ENCODE peak calls at places on chromosomes 1 and 21, in five cellular contexts. N is CD4-positive, alpha-beta T cell; V is fibroblast of pulmonary artery; J is ovary; Q is endothelial cell of umbilical vein. S is an unnamed sample.

GRCh38 chr21:28337319-28337718 is 655.4 kb downstream of the LTN1 start:
- DNase-seq in V (peak), J (no peak), Q (peak), N (no peak), S (peak)

GRCh38 chr1:94884101-94884875 is 42.6 kb downstream of the CNN3 start:
- DNase-seq in N (no peak), Q (no peak), J (peak), V (peak), S (peak)

GRCh38 chr1:56967900-56968832 is 2.4 kb upstream of the C8B start:
- DNase-seq in J (no peak), Q (peak), V (peak), N (no peak), S (peak)

GRCh38 chr1:100731758-100732157 is 12.2 kb downstream of the VCAM1 start:
- DNase-seq in N (no peak), Q (no peak), V (no peak), J (no peak), S (no peak)

GRCh38 chr21:16196521-16197208 is 466.9 kb downstream of the USP25 start:
- DNase-seq in J (no peak), V (peak), Q (peak), N (no peak), S (peak)

GRCh38 chr1:66360285-66360724 is 173.6 kb upstream of the SGIP1 start:
- DNase-seq in V (no peak), J (no peak), N (no peak), Q (no peak), S (no peak)

GRCh38 chr1:16348414-16349182 is 3.7 kb downstream of the FBXO42 start:
- DNase-seq in V (peak), Q (peak), J (no peak), N (no peak), S (peak)

GRCh38 chr1:11518791-11519628 is 40.1 kb downstream of the DISP3 start:
- DNase-seq in V (no peak), J (no peak), N (no peak), Q (no peak), S (no peak)

GRCh38 chr1:33824321-33824720 is 39.6 kb upstream of the HMGB4 start:
- DNase-seq in N (no peak), J (no peak), Q (no peak), V (no peak), S (no peak)

GRCh38 chr1:236850580-236850979 is 55.5 kb downstream of the MTR start:
- DNase-seq in N (no peak), J (no peak), Q (no peak), V (no peak), S (no peak)

GRCh38 chr1:109721046-109721445 is 9.0 kb downstream of the GSTM5 start:
- DNase-seq in Q (no peak), V (peak), J (no peak), N (no peak), S (peak)

GRCh38 chr1:172185206-172185605 is 235.3 kb upstream of the C1orf105 start:
- DNase-seq in J (no peak), V (peak), Q (peak), N (no peak), S (no peak)

GRCh38 chr1:110212165-110213142 is 2.3 kb downstream of the KCNC4 start:
- DNase-seq in J (peak), Q (peak), V (peak), N (no peak), S (peak)

GRCh38 chr21:31346256-31346821 is 2.3 kb upstream of the TIAM1 start:
- DNase-seq in V (no peak), J (no peak), N (no peak), Q (no peak), S (no peak)

GRCh38 chr1:150221552-150221951 is 14.4 kb downstream of the ANP32E start:
- DNase-seq in Q (no peak), N (no peak), J (no peak), V (peak), S (peak)

GRCh38 chr21:42724226-42724920 is 71.0 kb downstream of the PDE9A start:
- DNase-seq in N (no peak), V (peak), J (no peak), Q (peak), S (peak)

GRCh38 chr1:3022976-3023375 is 1.7 kb downstream of the ACTRT2 start:
- DNase-seq in N (no peak), J (no peak), V (no peak), Q (no peak), S (no peak)

GRCh38 chr1:3021801-3022401 is 634 bp downstream of the ACTRT2 start:
- DNase-seq in N (no peak), Q (no peak), V (no peak), J (no peak), S (no peak)

GRCh38 chr1:3022511-3022973 is 1.3 kb downstream of the ACTRT2 start:
- DNase-seq in N (no peak), J (no peak), V (no peak), Q (no peak), S (no peak)

GRCh38 chr1:3024588-3024987 is 3.3 kb downstream of the ACTRT2 start:
- DNase-seq in J (no peak), N (no peak), V (no peak), Q (no peak), S (no peak)

GRCh38 chr1:3023994-3024393 is 2.7 kb downstream of the ACTRT2 start:
- DNase-seq in Q (no peak), V (no peak), J (no peak), N (no peak), S (no peak)
- TF ChIP-seq CTCF in Q (no peak), V (no peak), J (no peak), N (no peak), S (peak)

GRCh38 chr1:200535605-200536004 is 84.9 kb downstream of the KIF14 start:
- DNase-seq in V (peak), J (no peak), Q (peak), N (no peak), S (no peak)
- TF ChIP-seq CTCF in V (no peak), J (no peak), Q (peak), N (peak), S (no peak)

GRCh38 chr1:175225805-175226129 is 33.2 kb upstream of the KIAA0040 start:
- DNase-seq in N (no peak), V (no peak), J (no peak), Q (no peak), S (no peak)
- TF ChIP-seq CTCF in N (no peak), V (no peak), J (no peak), Q (no peak), S (peak)

GRCh38 chr1:39717809-39718208 is 20.9 kb upstream of the PPIE start:
- DNase-seq in Q (no peak), V (no peak), J (no peak), N (no peak), S (no peak)
- TF ChIP-seq CTCF in Q (no peak), V (no peak), J (no peak), N (no peak), S (no peak)

DNA sequence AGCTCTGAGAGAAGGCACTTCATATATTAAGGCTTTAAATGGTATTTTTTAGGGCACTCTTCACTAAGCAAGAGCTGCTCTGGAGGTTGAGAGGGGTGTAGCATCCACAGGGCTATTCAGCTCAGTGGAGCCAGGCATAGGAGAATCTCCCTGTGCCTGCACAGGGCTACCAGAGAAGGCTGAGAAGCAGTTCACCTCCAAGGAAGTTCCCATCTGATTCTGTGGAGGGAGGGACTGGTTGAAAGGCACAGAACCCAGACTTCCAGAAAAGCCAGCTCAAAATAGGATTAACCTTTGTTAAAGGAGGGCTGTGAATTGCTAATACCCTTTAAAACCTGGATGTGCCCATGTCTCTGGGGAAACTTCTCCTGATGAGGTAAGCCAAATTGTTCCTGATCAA is 304.5 kb downstream of the TTLL7 start:
- DNase-seq in Q (no peak), V (no peak), J (no peak), N (no peak), S (no peak)
- TF ChIP-seq CTCF in Q (no peak), V (no peak), J (no peak), N (no peak), S (no peak)

GRCh38 chr1:22542886-22543285 is 20.4 kb upstream of the EPHA8 start:
- DNase-seq in V (no peak), Q (no peak), J (no peak), N (no peak), S (no peak)
- TF ChIP-seq CTCF in V (no peak), Q (no peak), J (no peak), N (no peak), S (no peak)

DNA sequence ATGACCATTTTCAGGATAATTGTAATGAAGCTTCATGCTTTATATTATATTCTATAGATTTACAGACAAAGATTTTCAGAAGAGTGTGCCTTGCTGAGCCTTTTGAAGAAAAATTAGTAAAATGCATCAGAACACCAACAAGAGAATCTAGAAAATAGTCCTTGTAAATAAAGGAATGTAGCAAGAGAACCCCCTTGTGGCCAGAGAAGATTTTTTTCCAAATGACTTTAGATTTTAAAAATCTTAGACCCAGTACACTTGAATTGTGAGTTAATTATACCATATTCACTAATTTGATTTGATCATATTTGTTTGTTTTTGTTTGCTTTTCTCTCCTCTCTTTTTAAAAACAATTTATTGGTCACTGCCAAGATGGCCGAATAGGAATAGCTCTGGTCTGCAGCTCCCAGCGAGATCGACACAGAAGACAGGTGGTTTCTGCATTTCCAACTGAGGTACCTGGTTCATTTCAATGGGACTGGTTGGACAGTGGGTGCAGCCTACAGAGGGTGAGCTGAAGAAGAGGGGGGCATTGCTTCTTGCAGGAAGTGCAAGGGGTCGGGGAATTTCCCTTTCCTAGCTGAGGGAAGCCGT is 12.8 kb upstream of the IFI44L start:
- DNase-seq in J (no peak), Q (peak), V (peak), N (no peak), S (peak)
- TF ChIP-seq CTCF in J (peak), Q (peak), V (peak), N (no peak), S (peak)

DNA sequence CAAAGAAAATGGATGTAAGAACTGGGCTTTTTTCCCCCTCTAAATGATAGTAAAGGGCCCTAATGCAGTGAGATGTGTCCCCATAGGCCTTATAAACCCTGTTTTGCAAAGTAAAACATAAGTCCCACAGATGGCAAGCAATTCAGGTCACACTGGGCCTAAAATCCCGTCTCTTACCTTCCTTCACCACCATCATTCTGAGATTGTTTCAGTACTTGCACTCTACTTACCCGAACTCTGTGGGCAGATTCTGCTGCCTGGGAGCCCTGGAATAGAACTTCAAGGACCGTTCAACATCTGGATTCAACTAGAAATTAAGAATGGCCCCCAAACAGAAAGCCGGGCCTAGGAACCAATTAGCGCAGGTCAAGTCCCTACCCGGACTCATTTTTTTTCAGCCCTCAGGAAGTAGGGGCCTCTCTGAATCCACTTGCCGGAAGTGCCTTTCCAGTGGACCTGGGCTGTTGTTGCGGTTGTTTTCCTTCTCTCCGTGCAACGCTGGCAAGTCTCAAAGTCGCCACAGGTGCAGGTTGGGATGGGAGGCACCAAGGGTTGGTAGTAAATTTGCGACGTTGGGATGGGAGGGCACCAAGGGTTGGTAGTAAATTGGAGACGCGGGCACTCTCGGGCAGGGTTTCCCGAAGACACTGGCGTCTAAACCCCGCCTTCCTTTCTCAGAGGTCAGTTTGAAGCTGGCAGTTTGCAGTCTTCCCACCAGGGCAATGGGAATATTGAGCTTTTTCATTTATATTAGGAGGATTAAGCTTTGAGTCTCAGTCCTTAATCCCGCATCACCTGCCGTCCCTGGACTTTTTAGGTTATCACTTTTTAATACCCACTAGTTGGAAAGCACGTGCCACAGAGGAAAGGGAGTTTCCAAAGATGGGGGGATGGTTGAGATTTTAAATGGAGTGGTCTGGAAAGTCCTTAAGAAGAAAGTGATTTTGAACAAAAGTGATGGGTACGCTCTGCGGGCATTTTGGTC is at the start of gene TMEM69:
- DNase-seq in V (peak), Q (peak), N (peak), J (peak), S (peak)
- TF ChIP-seq CTCF in V (peak), Q (no peak), N (no peak), J (no peak), S (peak)